ENCODE peak calls at places on chromosomes 7 and 10, in ten cellular contexts. Q, P, N, M, U, W, G, Z, Y and T are unnamed samples.

GRCh38 chr7:87218941-87219544 is 489 bp downstream of the TMEM243 start:
- DNase-seq in M (peak; percentile 77), U (peak; percentile 51), P (peak; percentile 66), G (peak; percentile 23), N (peak; percentile 57), Y (peak; percentile 87), W (peak; percentile 27), Q (peak; percentile 74), Z (peak; percentile 33), T (peak; percentile 44)

GRCh38 chr10:26269754-26270153 is 53.2 kb downstream of the GAD2 start:
- DNase-seq in M (peak; percentile 82), G (no peak), Z (no peak), P (no peak), Y (peak; percentile 71), W (peak; percentile 6), N (peak; percentile 51), Q (no peak), U (peak; percentile 81), T (peak; percentile 49)

GRCh38 chr7:28102778-28103177 is 77.8 kb downstream of the JAZF1 start:
- DNase-seq in U (no peak), Z (no peak), P (peak; percentile 89), G (no peak), Q (no peak), N (peak; percentile 25), M (no peak), Y (no peak), W (peak; percentile 53), T (no peak)

GRCh38 chr10:71852335-71852937 is 1.4 kb upstream of the PSAP start:
- DNase-seq in Y (peak; percentile 58), W (no peak), Z (no peak), Q (no peak), N (no peak), U (no peak), G (no peak), P (peak; percentile 55), M (no peak), T (no peak)

GRCh38 chr10:91681361-91682276 is 48.7 kb upstream of the PPP1R3C start:
- DNase-seq in G (no peak), N (no peak), W (no peak), Q (no peak), P (peak; percentile 58), Y (no peak), M (no peak), U (peak; percentile 80), Z (peak; percentile 63), T (no peak)

GRCh38 chr10:8581521-8582225 is 527.2 kb downstream of the GATA3 start:
- DNase-seq in Q (no peak), Z (no peak), G (no peak), U (no peak), W (no peak), Y (no peak), M (no peak), N (peak; percentile 57), P (no peak), T (no peak)

GRCh38 chr10:124721295-124722052 is 22.7 kb downstream of the FAM53B start:
- DNase-seq in Z (peak; percentile 70), Y (no peak), M (no peak), P (peak; percentile 76), U (no peak), Q (no peak), N (no peak), W (no peak), G (no peak), T (no peak)

GRCh38 chr7:131327049-131327625 is 539 bp upstream of the MKLN1 start:
- DNase-seq in P (peak; percentile 46), Q (peak; percentile 57), U (peak; percentile 57), W (peak; percentile 84), Z (peak; percentile 40), N (peak; percentile 65), M (peak; percentile 72), G (no peak), Y (no peak), T (peak; percentile 48)

GRCh38 chr10:101938316-101939272 is 95.0 kb upstream of the KCNIP2 start:
- DNase-seq in U (no peak), P (peak; percentile 39), W (peak; percentile 77), Q (no peak), M (no peak), Z (no peak), Y (peak; percentile 21), N (peak; percentile 65), G (no peak), T (no peak)

GRCh38 chr7:101953248-101953819 is 135.9 kb downstream of the CUX1 start:
- DNase-seq in Y (no peak), N (peak; percentile 61), Q (no peak), P (peak; percentile 44), U (no peak), M (no peak), W (peak; percentile 75), Z (no peak), G (no peak), T (peak; percentile 84)

GRCh38 chr10:122117475-122117874 is 128.5 kb downstream of the TACC2 start:
- DNase-seq in P (no peak), M (no peak), U (no peak), Z (no peak), N (no peak), G (no peak), W (no peak), Q (no peak), Y (no peak), T (no peak)

GRCh38 chr10:130336612-130337304 is 200.6 kb downstream of the GLRX3 start:
- DNase-seq in W (no peak), Y (no peak), G (no peak), M (no peak), N (no peak), P (no peak), Q (peak; percentile 55), Z (no peak), U (peak; percentile 10), T (no peak)

GRCh38 chr10:82319046-82319445 is 444.1 kb downstream of the NRG3 start:
- DNase-seq in Q (no peak), Z (no peak), Y (no peak), M (no peak), W (no peak), U (no peak), P (no peak), G (no peak), N (no peak), T (no peak)

DNA sequence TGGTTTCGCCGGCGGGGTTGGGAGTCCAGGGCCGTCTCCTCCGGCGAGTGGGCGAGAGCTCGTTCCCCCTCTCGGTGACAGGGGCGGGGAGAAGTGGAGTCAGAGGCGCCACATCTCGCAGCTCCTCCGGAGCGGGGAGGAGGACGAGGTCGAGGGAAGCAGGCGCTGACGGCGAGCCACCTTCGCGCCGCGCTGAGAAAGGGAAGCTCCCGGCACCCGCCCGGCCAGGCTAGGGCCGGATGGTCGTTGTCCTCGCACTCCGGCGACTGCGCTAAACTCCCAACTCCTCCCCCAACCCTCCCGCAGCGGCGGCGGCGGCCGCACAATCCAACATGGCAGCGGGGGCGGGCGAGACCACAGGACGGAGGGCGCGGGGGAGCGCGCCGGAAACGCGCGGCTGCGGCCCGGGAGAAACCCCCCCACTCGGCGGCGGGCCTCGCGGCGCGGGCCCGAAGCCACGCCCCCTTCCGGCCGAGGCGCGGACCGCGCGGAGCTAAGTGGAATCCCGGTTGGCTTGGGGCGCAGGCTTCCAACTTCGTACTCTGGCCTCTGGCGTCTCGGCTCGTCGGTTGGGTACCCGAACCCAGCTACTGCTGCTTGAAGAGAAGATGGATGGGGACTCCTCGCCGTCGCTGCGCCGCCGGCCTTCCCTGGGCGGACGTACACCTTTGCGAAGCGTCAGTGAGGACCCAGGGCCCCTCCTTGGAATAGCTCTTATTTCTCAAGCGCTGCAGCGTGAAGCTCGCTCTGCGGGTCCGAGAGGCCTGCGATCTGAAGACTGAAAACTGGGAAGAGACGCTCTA is at the start of gene WASL:
- DNase-seq in U (peak; percentile 95), N (peak; percentile 89), P (peak; percentile 94), Y (peak; percentile 93), M (peak; percentile 94), Q (peak; percentile 92), W (peak; percentile 83), G (peak; percentile 74), Z (peak; percentile 86), T (peak; percentile 91)
- TF ChIP-seq CTCF in U (no peak), N (no peak), P (no peak), Y (no peak), M (peak; percentile 14), Q (no peak), W (peak; percentile 61), G (peak; percentile 11), Z (no peak), T (no peak)

DNA sequence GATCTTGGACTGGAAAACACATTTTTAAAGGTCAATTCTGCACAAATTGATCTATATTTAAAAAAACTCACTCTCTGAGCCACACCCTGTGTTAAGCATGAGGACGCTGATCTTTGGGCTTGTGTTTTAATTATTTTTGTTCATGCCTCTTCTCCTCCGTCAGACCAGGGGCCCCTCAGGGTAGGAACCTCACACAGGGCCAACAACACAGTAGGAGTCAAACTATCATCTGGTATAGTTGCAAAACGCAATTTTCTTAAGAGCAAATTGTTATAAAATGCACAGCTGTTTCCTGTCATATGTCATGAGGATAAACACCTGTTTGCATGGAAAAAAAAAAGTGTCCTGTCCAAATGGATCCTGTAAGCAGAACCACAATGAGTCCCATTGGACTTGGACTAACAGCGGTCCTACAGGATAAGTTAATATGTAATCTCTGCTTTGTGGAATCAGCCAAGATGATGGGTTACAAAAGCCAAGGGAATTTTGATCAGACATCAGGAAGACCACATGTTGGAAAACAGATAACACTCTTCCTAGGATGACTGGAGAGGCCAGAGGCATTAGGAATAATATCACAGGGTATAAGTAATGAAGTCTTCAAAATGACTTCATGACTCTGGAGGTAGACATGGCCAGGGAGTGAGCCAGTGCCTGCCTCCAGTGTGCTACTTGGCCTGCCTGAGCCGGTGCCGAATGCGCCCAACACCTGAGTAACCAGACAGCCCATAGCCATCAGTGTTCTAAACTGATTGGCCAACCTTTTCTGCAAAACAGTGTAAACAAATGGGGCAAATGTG is 184.9 kb upstream of the ADCY1 start:
- DNase-seq in Z (no peak), W (no peak), U (no peak), Y (no peak), N (no peak), G (no peak), M (no peak), Q (no peak), P (no peak), T (no peak)
- TF ChIP-seq CTCF in Z (no peak), W (no peak), U (no peak), Y (no peak), N (no peak), G (no peak), M (no peak), Q (no peak), P (no peak), T (no peak)

GRCh38 chr10:116567335-116567734 is 21.6 kb downstream of the PNLIP start:
- DNase-seq in Z (no peak), M (no peak), Y (no peak), Q (no peak), N (no peak), W (no peak), G (no peak), U (no peak), P (no peak), T (no peak)
- TF ChIP-seq CTCF in Z (no peak), M (no peak), Y (no peak), Q (no peak), N (no peak), W (no peak), G (no peak), U (no peak), P (no peak), T (no peak)

DNA sequence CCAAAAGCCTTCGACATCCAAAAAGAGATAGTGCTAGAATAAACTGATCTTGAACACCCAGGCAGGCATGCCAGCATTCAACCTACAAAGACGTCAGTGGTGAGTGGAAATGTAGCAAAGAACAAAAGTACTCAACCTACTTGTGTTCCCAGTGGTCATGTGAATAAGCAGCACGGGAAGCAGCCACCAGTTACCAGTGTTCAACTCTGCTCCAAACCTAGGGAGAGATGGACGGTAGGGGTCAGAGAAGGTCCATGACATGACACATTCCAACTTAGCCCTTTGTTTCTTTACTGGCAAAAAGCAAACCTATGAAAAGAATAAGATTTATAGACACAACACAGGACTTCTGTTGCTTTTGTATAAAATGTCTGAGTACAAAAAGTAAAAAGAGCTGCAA is 511.4 kb downstream of the XPNPEP1 start:
- DNase-seq in Q (no peak), Y (no peak), Z (no peak), G (no peak), P (no peak), U (no peak), N (no peak), W (no peak), M (no peak), T (no peak)
- TF ChIP-seq CTCF in Q (no peak), Y (no peak), Z (no peak), G (no peak), P (no peak), U (no peak), N (no peak), W (no peak), M (peak; percentile 33), T (no peak)